ENCODE peak calls at places on chromosomes 3 and 15, in six cellular contexts. A is ascending aorta; M is AG09319; K is upper lobe of right lung; G is activated T-helper 2 cell treated with anti-CD3 and anti-CD28 coated beads, Interferon-gamma antibody, Interleukin-2, Interleukin-4, amounts not matched to agents 10 μg/mL and 5 μg/mL and 100 μg/mL, durations not matched to agents 14 hours and 24 hours and 36 hours; D is T-helper 2 cell. V is an unnamed sample.

GRCh38 chr15:83449928-83450501 is 2.9 kb downstream of the SH3GL3 start:
- DNase-seq in A (no peak), M (peak), K (no peak), G (no peak), D (no peak), V (no peak)

GRCh38 chr3:179149239-179149887 is 1.2 kb downstream of the PIK3CA start:
- DNase-seq in A (no peak), M (no peak), K (no peak), G (peak), D (peak), V (no peak)

GRCh38 chr3:66179813-66180212 is 41.0 kb upstream of the SLC25A26 start:
- DNase-seq in A (no peak), M (no peak), K (no peak), G (no peak), D (no peak), V (no peak)

GRCh38 chr15:29945943-29946591 is 123.8 kb upstream of the TJP1 start:
- DNase-seq in A (no peak), M (no peak), K (no peak), G (no peak), D (no peak), V (no peak)

GRCh38 chr3:168248383-168249047 is 152.8 kb upstream of the GOLIM4 start:
- DNase-seq in A (no peak), M (no peak), K (peak), G (no peak), D (no peak), V (no peak)

GRCh38 chr3:36800533-36801116 is 36.3 kb upstream of the DCLK3 start:
- DNase-seq in A (no peak), M (no peak), K (no peak), G (no peak), D (no peak), V (no peak)

GRCh38 chr15:74632601-74633000 is 17.0 kb downstream of the CLK3 start:
- DNase-seq in A (no peak), M (no peak), K (no peak), G (no peak), D (no peak), V (no peak)

GRCh38 chr3:124636101-124636862 is 94.0 kb upstream of the UMPS start:
- DNase-seq in A (no peak), M (no peak), K (no peak), G (no peak), D (no peak), V (no peak)

GRCh38 chr15:39133201-39133600 is 447.7 kb upstream of the THBS1 start:
- DNase-seq in A (no peak), M (peak), K (no peak), G (no peak), D (no peak), V (no peak)

GRCh38 chr3:106282931-106283330 is 414.1 kb upstream of the CBLB start:
- DNase-seq in A (no peak), M (no peak), K (no peak), G (no peak), D (no peak), V (no peak)

GRCh38 chr3:73727117-73727802 is 102.5 kb upstream of the PDZRN3 start:
- DNase-seq in A (no peak), M (peak), K (no peak), G (no peak), D (no peak), V (no peak)

GRCh38 chr3:188133646-188134045 is 20.3 kb upstream of the LPP start:
- DNase-seq in A (no peak), M (no peak), K (no peak), G (no peak), D (no peak), V (no peak)

GRCh38 chr3:193987186-193987585 is 148.8 kb upstream of the HES1 start:
- DNase-seq in A (no peak), M (no peak), K (no peak), G (no peak), D (no peak), V (no peak)

GRCh38 chr3:40801276-40801675 is 276.5 kb downstream of the ZNF621 start:
- DNase-seq in A (no peak), M (no peak), K (no peak), G (no peak), D (no peak), V (no peak)

GRCh38 chr3:126731044-126731443 is 27.0 kb downstream of the CHCHD6 start:
- DNase-seq in A (no peak), M (no peak), K (no peak), G (no peak), D (no peak), V (no peak)

GRCh38 chr3:46209751-46210470 is 1.8 kb upstream of the CCR1 start:
- DNase-seq in A (no peak), M (no peak), K (no peak), G (no peak), D (no peak), V (no peak)

GRCh38 chr3:65758438-65758837 is 280.3 kb downstream of the MAGI1 start:
- DNase-seq in A (no peak), M (no peak), K (no peak), G (no peak), D (no peak), V (no peak)

GRCh38 chr3:44962606-44963393 is 13.2 kb downstream of the ZDHHC3 start:
- DNase-seq in A (no peak), M (no peak), K (no peak), G (no peak), D (no peak), V (no peak)

GRCh38 chr3:183802989-183803388 is 22.4 kb downstream of the MAP6D1 start:
- DNase-seq in A (no peak), M (no peak), K (no peak), G (no peak), D (no peak), V (no peak)

GRCh38 chr3:94440767-94441493 is 378.1 kb downstream of the NSUN3 start:
- DNase-seq in A (no peak), M (no peak), K (no peak), G (no peak), D (no peak), V (no peak)

GRCh38 chr3:12507871-12508281 is 23.6 kb downstream of the TSEN2 start:
- DNase-seq in A (no peak), M (no peak), K (no peak), G (no peak), D (no peak), V (no peak)

GRCh38 chr15:88073386-88073681 is 183.2 kb downstream of the NTRK3 start:
- DNase-seq in A (no peak), M (no peak), K (no peak), G (no peak), D (no peak), V (no peak)

GRCh38 chr3:159280326-159280725 is 478.5 kb downstream of the MFSD1 start:
- DNase-seq in A (no peak), M (no peak), K (no peak), G (no peak), D (no peak), V (no peak)

GRCh38 chr15:67828969-67829646 is 3.8 kb downstream of the SKOR1 start:
- DNase-seq in A (no peak), M (no peak), K (peak), G (no peak), D (no peak), V (peak)

V was measured in chondrocyte.